ENCODE peak calls at places on chromosomes 4 and X, in four cellular contexts. Q, P, C and Z are unnamed samples.

GRCh38 chr4:4519296-4519898 is 22.5 kb downstream of the STX18 start:
- DNase-seq in C (no peak), Q (no peak), P (no peak), Z (peak; percentile 24)

GRCh38 chr4:8468746-8469535 is 28.4 kb downstream of the TRMT44 start:
- DNase-seq in C (no peak), P (peak; percentile 13), Q (peak; percentile 37), Z (peak; percentile 66)

GRCh38 chr4:150493846-150494245 is 88.1 kb upstream of the MAB21L2 start:
- DNase-seq in C (no peak), P (peak; percentile 4), Q (no peak), Z (no peak)

GRCh38 chr4:25813705-25814104 is 49.1 kb downstream of the SEL1L3 start:
- DNase-seq in C (peak; percentile 32), Q (peak; percentile 49), P (peak; percentile 42), Z (no peak)

GRCh38 chr4:76307670-76308014 is 1.1 kb downstream of the STBD1 start:
- DNase-seq in C (no peak), P (no peak), Q (no peak), Z (no peak)

GRCh38 chrX:150018931-150019331 is 80.6 kb upstream of the EOLA2 start:
- DNase-seq in P (no peak), C (no peak), Q (no peak), Z (no peak)

GRCh38 chr4:109207060-109207459 is 95.4 kb downstream of the COL25A1 start:
- DNase-seq in Q (no peak), P (peak; percentile 56), C (no peak), Z (peak; percentile 68)

GRCh38 chr4:123478859-123479345 is 82.3 kb downstream of the SPRY1 start:
- DNase-seq in P (no peak), Q (no peak), C (no peak), Z (no peak)

GRCh38 chrX:135890087-135890585 is 3.1 kb downstream of the CT45A10 start:
- DNase-seq in Q (no peak), C (no peak), P (no peak), Z (no peak)